ENCODE peak calls at places on chromosomes 13 and 19, in six cellular contexts. A is nephron progenitor cell; D is stimulated activated naive CD8-positive, alpha-beta T cell treated with anti-CD3 and anti-CD28 coated beads, Interleukin-15, amount 100 ng/mL, for 72 hours; R is psoas muscle; P is AML-193; M is stimulated activated CD8-positive, alpha-beta memory T cell treated with anti-CD3 and anti-CD28 coated beads, Interleukin-4, amount 100 ng/mL, for 1 hour. J is an unnamed sample.

GRCh38 chr13:29140277-29140676 is 320.1 kb downstream of the MTUS2 start:
- DNase-seq in A (no peak), R (no peak), D (no peak), P (no peak), M (no peak), J (no peak)

GRCh38 chr13:77386880-77387606 is 60.1 kb upstream of the MYCBP2 start:
- DNase-seq in A (no peak), M (no peak), P (peak), D (no peak), R (peak), J (no peak)

GRCh38 chr13:36817996-36818395 is 1.0 kb upstream of the RFXAP start:
- DNase-seq in P (no peak), M (no peak), A (no peak), D (no peak), R (no peak), J (no peak)

GRCh38 chr19:47107953-47108746 is 5.4 kb downstream of the ZC3H4 start:
- DNase-seq in D (no peak), M (no peak), P (no peak), A (no peak), R (no peak), J (peak)

GRCh38 chr13:39100996-39101751 is 62.9 kb downstream of the NHLRC3 start:
- DNase-seq in M (no peak), P (no peak), D (no peak), R (no peak), A (no peak), J (no peak)

GRCh38 chr13:99505814-99506269 is 4.6 kb downstream of the TM9SF2 start:
- DNase-seq in R (no peak), A (no peak), D (no peak), P (peak), M (no peak), J (no peak)

GRCh38 chr13:99135591-99135990 is 65.1 kb upstream of the UBAC2 start:
- DNase-seq in R (no peak), A (no peak), M (no peak), P (no peak), D (no peak), J (no peak)

GRCh38 chr19:16814526-16815100 is 14.6 kb upstream of the SIN3B start:
- DNase-seq in M (no peak), D (no peak), A (no peak), R (no peak), P (no peak), J (no peak)

GRCh38 chr13:53217221-53217620 is 188.6 kb downstream of the OLFM4 start:
- DNase-seq in A (no peak), R (no peak), M (no peak), P (no peak), D (no peak), J (no peak)

GRCh38 chr19:32814046-32814445 is 55.5 kb downstream of the SLC7A9 start:
- DNase-seq in D (no peak), A (no peak), R (no peak), M (no peak), P (no peak), J (no peak)

GRCh38 chr19:47755065-47755761 is 9.9 kb downstream of the NOP53 start:
- DNase-seq in P (no peak), D (no peak), M (no peak), A (no peak), R (no peak), J (no peak)

GRCh38 chr13:111153279-111153976 is 38.3 kb downstream of the ARHGEF7 start:
- DNase-seq in R (peak), A (peak), P (peak), D (peak), M (peak), J (peak)

GRCh38 chr13:111970501-111971155 is 96.3 kb upstream of the SOX1 start:
- DNase-seq in A (no peak), D (no peak), R (no peak), M (no peak), P (no peak), J (no peak)

GRCh38 chr13:107025991-107026390 is 458.1 kb upstream of the ARGLU1 start:
- DNase-seq in A (no peak), P (no peak), D (no peak), R (no peak), M (no peak), J (no peak)

GRCh38 chr19:24074720-24075119 is 12.3 kb upstream of the ZNF254 start:
- DNase-seq in D (no peak), R (no peak), P (peak), A (no peak), M (no peak), J (no peak)

GRCh38 chr19:18542936-18543813 is at the start of gene FKBP8:
- DNase-seq in D (peak), P (peak), M (peak), R (peak), A (peak), J (peak)

GRCh38 chr13:98798849-98799645 is 46.6 kb upstream of the SLC15A1 start:
- DNase-seq in R (no peak), A (no peak), M (no peak), D (no peak), P (no peak), J (no peak)

GRCh38 chr19:50510121-50510670 is 795 bp downstream of the JOSD2 start:
- DNase-seq in D (no peak), M (no peak), A (no peak), P (no peak), R (no peak), J (no peak)

GRCh38 chr13:46595136-46595917 is 42.4 kb downstream of the LRCH1 start:
- DNase-seq in A (no peak), R (no peak), P (no peak), D (no peak), M (no peak), J (no peak)

GRCh38 chr19:11138659-11139526 is 16.7 kb downstream of the SPC24 start:
- DNase-seq in R (peak), P (peak), M (no peak), D (no peak), A (peak), J (peak)